ENCODE peak calls at places on chromosome 15, in eight cellular contexts. P is NCI-H1105, M is H9, V is T-helper 1 cell, E is NAMALWA, Y is WERI-Rb-1, B is AG08395, R is HTR-8/SVneo. K is an unnamed sample.

GRCh38 chr15:101148881-101149664 is 102.8 kb downstream of the CHSY1 start:
- DNase-seq in P (no peak), M (no peak), V (no peak), E (no peak), Y (no peak), B (no peak), R (no peak), K (no peak)

GRCh38 chr15:25829075-25829474 is 34.1 kb downstream of the ATP10A start:
- DNase-seq in P (no peak), M (no peak), V (no peak), E (peak; percentile 6), Y (no peak), B (no peak), R (no peak), K (no peak)

GRCh38 chr15:51602484-51602883 is 20.1 kb downstream of the DMXL2 start:
- DNase-seq in P (no peak), M (no peak), V (no peak), E (no peak), Y (no peak), B (no peak), R (no peak), K (no peak)

GRCh38 chr15:77276943-77277342 is 143.0 kb downstream of the PEAK1 start:
- DNase-seq in P (no peak), M (no peak), V (no peak), E (no peak), Y (no peak), B (no peak), R (no peak), K (no peak)

GRCh38 chr15:56045068-56045748 is 51.8 kb upstream of the NEDD4 start:
- DNase-seq in P (no peak), M (no peak), V (no peak), E (no peak), Y (no peak), B (no peak), R (no peak), K (no peak)

GRCh38 chr15:92733090-92733933 is 77.7 kb upstream of the FAM174B start:
- DNase-seq in P (no peak), M (no peak), V (no peak), E (no peak), Y (no peak), B (no peak), R (no peak), K (no peak)

GRCh38 chr15:63601026-63601726 is 4.0 kb downstream of the FBXL22 start:
- DNase-seq in P (no peak), M (no peak), V (peak; percentile 46), E (peak; percentile 31), Y (peak; percentile 43), B (peak; percentile 47), R (no peak), K (peak; percentile 72)

GRCh38 chr15:39578851-39579486 is 1.9 kb upstream of the THBS1 start:
- DNase-seq in P (no peak), M (no peak), V (no peak), E (no peak), Y (no peak), B (peak; percentile 45), R (no peak), K (no peak)

GRCh38 chr15:74821091-74821789 is 5.2 kb upstream of the CPLX3 start:
- DNase-seq in P (no peak), M (peak; percentile 63), V (no peak), E (peak; percentile 96), Y (peak; percentile 94), B (no peak), R (no peak), K (no peak)

GRCh38 chr15:40249477-40250303 is 10.8 kb downstream of the PAK6 start:
- DNase-seq in P (no peak), M (no peak), V (no peak), E (no peak), Y (no peak), B (no peak), R (no peak), K (no peak)

GRCh38 chr15:57457726-57458125 is 81.4 kb downstream of the CGNL1 start:
- DNase-seq in P (no peak), M (no peak), V (no peak), E (no peak), Y (no peak), B (no peak), R (no peak), K (no peak)

GRCh38 chr15:55998478-55998877 is 5.1 kb upstream of the NEDD4 start:
- DNase-seq in P (no peak), M (no peak), V (no peak), E (no peak), Y (no peak), B (no peak), R (no peak), K (no peak)

GRCh38 chr15:98650871-98651481 is 2.6 kb downstream of the IGF1R start:
- DNase-seq in P (no peak), M (no peak), V (no peak), E (no peak), Y (no peak), B (peak; percentile 10), R (no peak), K (no peak)

GRCh38 chr15:65008989-65009388 is 19.3 kb upstream of the SPG21 start:
- DNase-seq in P (no peak), M (no peak), V (no peak), E (peak; percentile 40), Y (no peak), B (peak; percentile 19), R (no peak), K (no peak)

GRCh38 chr15:66169023-66169422 is 84.5 kb downstream of the MEGF11 start:
- DNase-seq in P (no peak), M (no peak), V (no peak), E (no peak), Y (peak; percentile 71), B (no peak), R (no peak), K (no peak)

GRCh38 chr15:60982249-60982932 is 246.7 kb downstream of the RORA start:
- DNase-seq in P (no peak), M (no peak), V (no peak), E (no peak), Y (no peak), B (peak; percentile 29), R (no peak), K (no peak)

GRCh38 chr15:88401269-88401971 is 65.8 kb downstream of the MRPL46 start:
- DNase-seq in P (no peak), M (no peak), V (no peak), E (peak; percentile 84), Y (no peak), B (no peak), R (no peak), K (no peak)

GRCh38 chr15:100861511-100861991 is 18.1 kb upstream of the ALDH1A3 start:
- DNase-seq in P (no peak), M (peak; percentile 21), V (no peak), E (no peak), Y (no peak), B (no peak), R (no peak), K (no peak)